ENCODE peak calls at places on chromosomes 2 and 18, in four cellular contexts. E is activated CD8-positive, alpha-beta memory T cell treated with anti-CD3 and anti-CD28 coated beads for 48 hours; I is osteoblast; O is AG09309. X is an unnamed sample.

GRCh38 chr18:61975526-61976326 is 82.9 kb upstream of the RNF152 start:
- DNase-seq in O (no peak), E (no peak), I (no peak), X (no peak)

GRCh38 chr2:54722641-54723299 is 692 bp upstream of the EML6 start:
- DNase-seq in I (peak; percentile 69), O (peak; percentile 41), E (no peak), X (no peak)

GRCh38 chr2:10303634-10304378 is 1.1 kb downstream of the HPCAL1 start:
- DNase-seq in O (no peak), E (peak; percentile 17), I (peak; percentile 95), X (no peak)

GRCh38 chr2:29446852-29447251 is 331.6 kb downstream of the CLIP4 start:
- DNase-seq in I (no peak), E (no peak), O (no peak), X (no peak)

GRCh38 chr2:55490554-55490953 is 29.0 kb upstream of the CFAP36 start:
- DNase-seq in O (no peak), E (no peak), I (peak; percentile 86), X (peak; percentile 18)

GRCh38 chr2:166773268-166773949 is 114.9 kb upstream of the XIRP2 start:
- DNase-seq in I (no peak), O (no peak), E (no peak), X (no peak)

GRCh38 chr18:47317824-47318508 is 66.5 kb upstream of the SKOR2 start:
- DNase-seq in E (no peak), O (no peak), I (no peak), X (no peak)

GRCh38 chr2:230411484-230412368 is 4.3 kb upstream of the SP100 start:
- DNase-seq in I (peak; percentile 92), E (peak; percentile 51), O (peak; percentile 21), X (peak; percentile 50)

GRCh38 chr2:147913701-147914480 is 69.1 kb downstream of the ACVR2A start:
- DNase-seq in E (no peak), I (no peak), O (no peak), X (no peak)

GRCh38 chr2:232489516-232490220 is 2.0 kb upstream of the ECEL1 start:
- DNase-seq in I (peak; percentile 84), O (no peak), E (no peak), X (no peak)

X was measured in HL-60.